ENCODE peak calls at places on chromosomes 6 and 20, in ten cellular contexts. One of them, this sample, is unnamed.

GRCh38 chr6:144266091-144266649 is 19.0 kb upstream of the UTRN start:
- DNase-seq in aorta: peak; percentile 63
- DNase-seq in ecto neural progenitor cell: peak; percentile 50
- DNase-seq in activated naive CD4-positive, alpha-beta T cell treated with anti-CD3 and anti-CD28 coated beads for 36 hours: no peak
- DNase-seq in GM10248: no peak
- DNase-seq in NCI-H1092: no peak
- DNase-seq in OCI-M1: no peak
- DNase-seq in activated CD8-positive, alpha-beta memory T cell treated with anti-CD3 and anti-CD28 coated beads for 4 hours: no peak
- DNase-seq in bronchial epithelial cell: peak; percentile 92
- DNase-seq in Calu3: peak; percentile 55
- DNase-seq in this sample: peak; percentile 51

GRCh38 chr20:10985536-10985935 is 311.7 kb upstream of the JAG1 start:
- DNase-seq in activated CD8-positive, alpha-beta memory T cell treated with anti-CD3 and anti-CD28 coated beads for 4 hours: no peak
- DNase-seq in ecto neural progenitor cell: no peak
- DNase-seq in aorta: no peak
- DNase-seq in NCI-H1092: no peak
- DNase-seq in activated naive CD4-positive, alpha-beta T cell treated with anti-CD3 and anti-CD28 coated beads for 36 hours: no peak
- DNase-seq in OCI-M1: no peak
- DNase-seq in bronchial epithelial cell: peak; percentile 73
- DNase-seq in Calu3: no peak
- DNase-seq in GM10248: no peak
- DNase-seq in this sample: peak; percentile 64

GRCh38 chr6:122726649-122727048 is 52.9 kb upstream of the FABP7 start:
- DNase-seq in aorta: no peak
- DNase-seq in NCI-H1092: no peak
- DNase-seq in Calu3: peak; percentile 42
- DNase-seq in OCI-M1: peak; percentile 84
- DNase-seq in ecto neural progenitor cell: no peak
- DNase-seq in activated naive CD4-positive, alpha-beta T cell treated with anti-CD3 and anti-CD28 coated beads for 36 hours: no peak
- DNase-seq in bronchial epithelial cell: peak; percentile 42
- DNase-seq in activated CD8-positive, alpha-beta memory T cell treated with anti-CD3 and anti-CD28 coated beads for 4 hours: no peak
- DNase-seq in GM10248: no peak
- DNase-seq in this sample: peak; percentile 33

GRCh38 chr6:31727717-31728671 is 1.1 kb downstream of the DDAH2 start:
- DNase-seq in activated naive CD4-positive, alpha-beta T cell treated with anti-CD3 and anti-CD28 coated beads for 36 hours: no peak
- DNase-seq in NCI-H1092: no peak
- DNase-seq in OCI-M1: peak; percentile 92
- DNase-seq in ecto neural progenitor cell: no peak
- DNase-seq in aorta: peak; percentile 59
- DNase-seq in GM10248: no peak
- DNase-seq in Calu3: no peak
- DNase-seq in bronchial epithelial cell: no peak
- DNase-seq in activated CD8-positive, alpha-beta memory T cell treated with anti-CD3 and anti-CD28 coated beads for 4 hours: no peak
- DNase-seq in this sample: no peak

GRCh38 chr6:165646484-165646883 is 16.6 kb downstream of the PDE10A start:
- DNase-seq in activated naive CD4-positive, alpha-beta T cell treated with anti-CD3 and anti-CD28 coated beads for 36 hours: no peak
- DNase-seq in GM10248: no peak
- DNase-seq in OCI-M1: no peak
- DNase-seq in NCI-H1092: peak; percentile 16
- DNase-seq in aorta: no peak
- DNase-seq in bronchial epithelial cell: no peak
- DNase-seq in Calu3: no peak
- DNase-seq in ecto neural progenitor cell: no peak
- DNase-seq in activated CD8-positive, alpha-beta memory T cell treated with anti-CD3 and anti-CD28 coated beads for 4 hours: no peak
- DNase-seq in this sample: no peak

GRCh38 chr6:13847651-13848050 is 33.3 kb upstream of the MCUR1 start:
- DNase-seq in GM10248: no peak
- DNase-seq in activated naive CD4-positive, alpha-beta T cell treated with anti-CD3 and anti-CD28 coated beads for 36 hours: no peak
- DNase-seq in bronchial epithelial cell: no peak
- DNase-seq in aorta: no peak
- DNase-seq in NCI-H1092: no peak
- DNase-seq in OCI-M1: no peak
- DNase-seq in activated CD8-positive, alpha-beta memory T cell treated with anti-CD3 and anti-CD28 coated beads for 4 hours: no peak
- DNase-seq in Calu3: no peak
- DNase-seq in ecto neural progenitor cell: peak; percentile 28
- DNase-seq in this sample: no peak

GRCh38 chr6:106315765-106316375 is 9.7 kb downstream of the ATG5 start:
- DNase-seq in Calu3: no peak
- DNase-seq in GM10248: no peak
- DNase-seq in activated CD8-positive, alpha-beta memory T cell treated with anti-CD3 and anti-CD28 coated beads for 4 hours: no peak
- DNase-seq in OCI-M1: peak; percentile 92
- DNase-seq in aorta: no peak
- DNase-seq in ecto neural progenitor cell: no peak
- DNase-seq in bronchial epithelial cell: peak; percentile 29
- DNase-seq in activated naive CD4-positive, alpha-beta T cell treated with anti-CD3 and anti-CD28 coated beads for 36 hours: peak; percentile 20
- DNase-seq in NCI-H1092: no peak
- DNase-seq in this sample: no peak

GRCh38 chr20:61353261-61353995 is 101.4 kb downstream of the CDH4 start:
- DNase-seq in NCI-H1092: no peak
- DNase-seq in activated naive CD4-positive, alpha-beta T cell treated with anti-CD3 and anti-CD28 coated beads for 36 hours: no peak
- DNase-seq in OCI-M1: no peak
- DNase-seq in bronchial epithelial cell: peak; percentile 51
- DNase-seq in aorta: no peak
- DNase-seq in Calu3: no peak
- DNase-seq in ecto neural progenitor cell: no peak
- DNase-seq in GM10248: no peak
- DNase-seq in activated CD8-positive, alpha-beta memory T cell treated with anti-CD3 and anti-CD28 coated beads for 4 hours: no peak
- DNase-seq in this sample: peak; percentile 18

GRCh38 chr20:39800548-39800947 is 838.4 kb downstream of the DHX35 start:
- DNase-seq in NCI-H1092: no peak
- DNase-seq in GM10248: peak; percentile 22
- DNase-seq in bronchial epithelial cell: peak; percentile 79
- DNase-seq in activated CD8-positive, alpha-beta memory T cell treated with anti-CD3 and anti-CD28 coated beads for 4 hours: no peak
- DNase-seq in OCI-M1: peak; percentile 70
- DNase-seq in ecto neural progenitor cell: no peak
- DNase-seq in activated naive CD4-positive, alpha-beta T cell treated with anti-CD3 and anti-CD28 coated beads for 36 hours: no peak
- DNase-seq in Calu3: no peak
- DNase-seq in aorta: peak; percentile 50
- DNase-seq in this sample: peak; percentile 42

GRCh38 chr6:12132351-12133222 is 120.5 kb downstream of the HIVEP1 start:
- DNase-seq in bronchial epithelial cell: no peak
- DNase-seq in activated naive CD4-positive, alpha-beta T cell treated with anti-CD3 and anti-CD28 coated beads for 36 hours: no peak
- DNase-seq in NCI-H1092: no peak
- DNase-seq in Calu3: no peak
- DNase-seq in ecto neural progenitor cell: no peak
- DNase-seq in activated CD8-positive, alpha-beta memory T cell treated with anti-CD3 and anti-CD28 coated beads for 4 hours: no peak
- DNase-seq in GM10248: no peak
- DNase-seq in OCI-M1: no peak
- DNase-seq in aorta: no peak
- DNase-seq in this sample: no peak

GRCh38 chr20:1212607-1213396 is 9.5 kb downstream of the C20orf202 start:
- DNase-seq in NCI-H1092: peak; percentile 30
- DNase-seq in ecto neural progenitor cell: peak; percentile 81
- DNase-seq in OCI-M1: peak; percentile 91
- DNase-seq in Calu3: peak; percentile 62
- DNase-seq in aorta: peak; percentile 68
- DNase-seq in activated naive CD4-positive, alpha-beta T cell treated with anti-CD3 and anti-CD28 coated beads for 36 hours: peak; percentile 88
- DNase-seq in GM10248: peak; percentile 66
- DNase-seq in bronchial epithelial cell: peak; percentile 51
- DNase-seq in activated CD8-positive, alpha-beta memory T cell treated with anti-CD3 and anti-CD28 coated beads for 4 hours: peak; percentile 35
- DNase-seq in this sample: peak; percentile 81

GRCh38 chr6:143125896-143126573 is 65.3 kb downstream of the AIG1 start:
- DNase-seq in GM10248: no peak
- DNase-seq in ecto neural progenitor cell: no peak
- DNase-seq in activated CD8-positive, alpha-beta memory T cell treated with anti-CD3 and anti-CD28 coated beads for 4 hours: no peak
- DNase-seq in bronchial epithelial cell: no peak
- DNase-seq in NCI-H1092: no peak
- DNase-seq in OCI-M1: no peak
- DNase-seq in aorta: no peak
- DNase-seq in Calu3: no peak
- DNase-seq in activated naive CD4-positive, alpha-beta T cell treated with anti-CD3 and anti-CD28 coated beads for 36 hours: no peak
- DNase-seq in this sample: peak; percentile 8

GRCh38 chr6:127938701-127939100 is 37.8 kb upstream of the THEMIS start:
- DNase-seq in Calu3: no peak
- DNase-seq in activated CD8-positive, alpha-beta memory T cell treated with anti-CD3 and anti-CD28 coated beads for 4 hours: no peak
- DNase-seq in bronchial epithelial cell: peak; percentile 60
- DNase-seq in GM10248: no peak
- DNase-seq in NCI-H1092: no peak
- DNase-seq in aorta: no peak
- DNase-seq in activated naive CD4-positive, alpha-beta T cell treated with anti-CD3 and anti-CD28 coated beads for 36 hours: no peak
- DNase-seq in OCI-M1: peak; percentile 80
- DNase-seq in ecto neural progenitor cell: no peak
- DNase-seq in this sample: peak; percentile 68

GRCh38 chr6:148200302-148200701 is 142.3 kb upstream of the SASH1 start:
- DNase-seq in aorta: no peak
- DNase-seq in activated naive CD4-positive, alpha-beta T cell treated with anti-CD3 and anti-CD28 coated beads for 36 hours: peak; percentile 21
- DNase-seq in activated CD8-positive, alpha-beta memory T cell treated with anti-CD3 and anti-CD28 coated beads for 4 hours: no peak
- DNase-seq in GM10248: no peak
- DNase-seq in ecto neural progenitor cell: no peak
- DNase-seq in NCI-H1092: no peak
- DNase-seq in OCI-M1: no peak
- DNase-seq in bronchial epithelial cell: no peak
- DNase-seq in Calu3: no peak
- DNase-seq in this sample: no peak

GRCh38 chr6:152636675-152637421 is at the start of gene SYNE1:
- DNase-seq in GM10248: peak; percentile 18
- DNase-seq in OCI-M1: no peak
- DNase-seq in NCI-H1092: no peak
- DNase-seq in Calu3: peak; percentile 26
- DNase-seq in activated CD8-positive, alpha-beta memory T cell treated with anti-CD3 and anti-CD28 coated beads for 4 hours: no peak
- DNase-seq in activated naive CD4-positive, alpha-beta T cell treated with anti-CD3 and anti-CD28 coated beads for 36 hours: no peak
- DNase-seq in bronchial epithelial cell: no peak
- DNase-seq in ecto neural progenitor cell: peak; percentile 71
- DNase-seq in aorta: peak; percentile 47
- DNase-seq in this sample: peak; percentile 6

GRCh38 chr6:168150551-168151444 is 71.8 kb upstream of the FRMD1 start:
- DNase-seq in NCI-H1092: peak; percentile 53
- DNase-seq in Calu3: peak; percentile 34
- DNase-seq in ecto neural progenitor cell: no peak
- DNase-seq in activated naive CD4-positive, alpha-beta T cell treated with anti-CD3 and anti-CD28 coated beads for 36 hours: no peak
- DNase-seq in OCI-M1: no peak
- DNase-seq in activated CD8-positive, alpha-beta memory T cell treated with anti-CD3 and anti-CD28 coated beads for 4 hours: no peak
- DNase-seq in aorta: no peak
- DNase-seq in bronchial epithelial cell: no peak
- DNase-seq in GM10248: no peak
- DNase-seq in this sample: no peak

GRCh38 chr6:154070041-154070440 is 31.0 kb downstream of the OPRM1 start:
- DNase-seq in activated CD8-positive, alpha-beta memory T cell treated with anti-CD3 and anti-CD28 coated beads for 4 hours: no peak
- DNase-seq in aorta: no peak
- DNase-seq in bronchial epithelial cell: no peak
- DNase-seq in ecto neural progenitor cell: no peak
- DNase-seq in NCI-H1092: no peak
- DNase-seq in activated naive CD4-positive, alpha-beta T cell treated with anti-CD3 and anti-CD28 coated beads for 36 hours: no peak
- DNase-seq in GM10248: no peak
- DNase-seq in OCI-M1: no peak
- DNase-seq in Calu3: no peak
- DNase-seq in this sample: no peak

GRCh38 chr6:13445005-13445743 is 42.2 kb downstream of the GFOD1 start:
- DNase-seq in NCI-H1092: peak; percentile 34
- DNase-seq in bronchial epithelial cell: peak; percentile 76
- DNase-seq in Calu3: no peak
- DNase-seq in aorta: no peak
- DNase-seq in ecto neural progenitor cell: no peak
- DNase-seq in activated naive CD4-positive, alpha-beta T cell treated with anti-CD3 and anti-CD28 coated beads for 36 hours: peak; percentile 55
- DNase-seq in activated CD8-positive, alpha-beta memory T cell treated with anti-CD3 and anti-CD28 coated beads for 4 hours: no peak
- DNase-seq in OCI-M1: no peak
- DNase-seq in GM10248: no peak
- DNase-seq in this sample: no peak

GRCh38 chr6:110217255-110217654 is 37.0 kb downstream of the CDC40 start:
- DNase-seq in activated CD8-positive, alpha-beta memory T cell treated with anti-CD3 and anti-CD28 coated beads for 4 hours: no peak
- DNase-seq in ecto neural progenitor cell: no peak
- DNase-seq in bronchial epithelial cell: peak; percentile 39
- DNase-seq in GM10248: no peak
- DNase-seq in NCI-H1092: no peak
- DNase-seq in activated naive CD4-positive, alpha-beta T cell treated with anti-CD3 and anti-CD28 coated beads for 36 hours: no peak
- DNase-seq in Calu3: no peak
- DNase-seq in aorta: no peak
- DNase-seq in OCI-M1: no peak
- DNase-seq in this sample: peak; percentile 7

GRCh38 chr6:43763133-43763797 is 6.7 kb upstream of the VEGFA start:
- DNase-seq in ecto neural progenitor cell: no peak
- DNase-seq in activated CD8-positive, alpha-beta memory T cell treated with anti-CD3 and anti-CD28 coated beads for 4 hours: no peak
- DNase-seq in activated naive CD4-positive, alpha-beta T cell treated with anti-CD3 and anti-CD28 coated beads for 36 hours: no peak
- DNase-seq in GM10248: no peak
- DNase-seq in OCI-M1: peak; percentile 72
- DNase-seq in Calu3: no peak
- DNase-seq in aorta: no peak
- DNase-seq in NCI-H1092: no peak
- DNase-seq in bronchial epithelial cell: no peak
- DNase-seq in this sample: peak; percentile 40

GRCh38 chr20:31977080-31977479 is 9.1 kb downstream of the XKR7 start:
- DNase-seq in OCI-M1: no peak
- DNase-seq in Calu3: no peak
- DNase-seq in activated naive CD4-positive, alpha-beta T cell treated with anti-CD3 and anti-CD28 coated beads for 36 hours: no peak
- DNase-seq in aorta: no peak
- DNase-seq in bronchial epithelial cell: no peak
- DNase-seq in NCI-H1092: no peak
- DNase-seq in GM10248: no peak
- DNase-seq in activated CD8-positive, alpha-beta memory T cell treated with anti-CD3 and anti-CD28 coated beads for 4 hours: no peak
- DNase-seq in ecto neural progenitor cell: no peak
- DNase-seq in this sample: no peak

GRCh38 chr20:25608774-25609173 is 15.0 kb downstream of the NANP start:
- DNase-seq in activated CD8-positive, alpha-beta memory T cell treated with anti-CD3 and anti-CD28 coated beads for 4 hours: no peak
- DNase-seq in ecto neural progenitor cell: no peak
- DNase-seq in OCI-M1: no peak
- DNase-seq in bronchial epithelial cell: no peak
- DNase-seq in aorta: no peak
- DNase-seq in GM10248: no peak
- DNase-seq in Calu3: no peak
- DNase-seq in activated naive CD4-positive, alpha-beta T cell treated with anti-CD3 and anti-CD28 coated beads for 36 hours: no peak
- DNase-seq in NCI-H1092: no peak
- DNase-seq in this sample: no peak

GRCh38 chr6:118569498-118569897 is 21.4 kb downstream of the PLN start:
- DNase-seq in activated CD8-positive, alpha-beta memory T cell treated with anti-CD3 and anti-CD28 coated beads for 4 hours: no peak
- DNase-seq in aorta: no peak
- DNase-seq in NCI-H1092: no peak
- DNase-seq in GM10248: no peak
- DNase-seq in activated naive CD4-positive, alpha-beta T cell treated with anti-CD3 and anti-CD28 coated beads for 36 hours: no peak
- DNase-seq in ecto neural progenitor cell: no peak
- DNase-seq in Calu3: no peak
- DNase-seq in OCI-M1: no peak
- DNase-seq in bronchial epithelial cell: peak; percentile 29
- DNase-seq in this sample: no peak

GRCh38 chr6:79946773-79947190 is 571 bp downstream of the ELOVL4 start:
- DNase-seq in Calu3: no peak
- DNase-seq in bronchial epithelial cell: peak; percentile 12
- DNase-seq in GM10248: peak; percentile 12
- DNase-seq in ecto neural progenitor cell: peak; percentile 67
- DNase-seq in NCI-H1092: no peak
- DNase-seq in OCI-M1: no peak
- DNase-seq in activated naive CD4-positive, alpha-beta T cell treated with anti-CD3 and anti-CD28 coated beads for 36 hours: peak; percentile 37
- DNase-seq in aorta: peak; percentile 49
- DNase-seq in activated CD8-positive, alpha-beta memory T cell treated with anti-CD3 and anti-CD28 coated beads for 4 hours: no peak
- DNase-seq in this sample: peak; percentile 42

GRCh38 chr20:13006825-13007224 is 1.9 kb upstream of the SPTLC3 start:
- DNase-seq in bronchial epithelial cell: peak; percentile 91
- DNase-seq in GM10248: no peak
- DNase-seq in Calu3: no peak
- DNase-seq in ecto neural progenitor cell: no peak
- DNase-seq in aorta: no peak
- DNase-seq in activated CD8-positive, alpha-beta memory T cell treated with anti-CD3 and anti-CD28 coated beads for 4 hours: no peak
- DNase-seq in OCI-M1: no peak
- DNase-seq in activated naive CD4-positive, alpha-beta T cell treated with anti-CD3 and anti-CD28 coated beads for 36 hours: no peak
- DNase-seq in NCI-H1092: no peak
- DNase-seq in this sample: peak; percentile 57

GRCh38 chr6:111154981-111155380 is 67.7 kb downstream of the SLC16A10 start:
- DNase-seq in ecto neural progenitor cell: no peak
- DNase-seq in OCI-M1: no peak
- DNase-seq in NCI-H1092: no peak
- DNase-seq in GM10248: no peak
- DNase-seq in activated CD8-positive, alpha-beta memory T cell treated with anti-CD3 and anti-CD28 coated beads for 4 hours: no peak
- DNase-seq in bronchial epithelial cell: peak; percentile 18
- DNase-seq in aorta: no peak
- DNase-seq in activated naive CD4-positive, alpha-beta T cell treated with anti-CD3 and anti-CD28 coated beads for 36 hours: peak; percentile 60
- DNase-seq in Calu3: no peak
- DNase-seq in this sample: no peak

GRCh38 chr6:123838612-123839279 is 35.1 kb downstream of the NKAIN2 start:
- DNase-seq in Calu3: no peak
- DNase-seq in NCI-H1092: no peak
- DNase-seq in ecto neural progenitor cell: no peak
- DNase-seq in OCI-M1: no peak
- DNase-seq in aorta: no peak
- DNase-seq in bronchial epithelial cell: no peak
- DNase-seq in activated CD8-positive, alpha-beta memory T cell treated with anti-CD3 and anti-CD28 coated beads for 4 hours: no peak
- DNase-seq in GM10248: no peak
- DNase-seq in activated naive CD4-positive, alpha-beta T cell treated with anti-CD3 and anti-CD28 coated beads for 36 hours: no peak
- DNase-seq in this sample: no peak

GRCh38 chr6:51854876-51855275 is 232.5 kb downstream of the PKHD1 start:
- DNase-seq in activated naive CD4-positive, alpha-beta T cell treated with anti-CD3 and anti-CD28 coated beads for 36 hours: no peak
- DNase-seq in GM10248: no peak
- DNase-seq in OCI-M1: no peak
- DNase-seq in Calu3: no peak
- DNase-seq in bronchial epithelial cell: no peak
- DNase-seq in aorta: no peak
- DNase-seq in NCI-H1092: no peak
- DNase-seq in activated CD8-positive, alpha-beta memory T cell treated with anti-CD3 and anti-CD28 coated beads for 4 hours: no peak
- DNase-seq in ecto neural progenitor cell: peak; percentile 49
- DNase-seq in this sample: no peak

This sample was measured in mesenchymal stem cell.